ENCODE peak calls at places on chromosomes 13 and 19, in four cellular contexts. H, T, Z and Y are unnamed samples.

GRCh38 chr19:35140898-35141626 is 2.0 kb upstream of the FXYD7 start:
- DNase-seq in H (peak), T (peak), Z (peak), Y (peak)

GRCh38 chr19:15595069-15595468 is 19.9 kb upstream of the CYP4F8 start:
- DNase-seq in H (no peak), T (no peak), Z (no peak), Y (no peak)

GRCh38 chr13:27997904-27998522 is 9.5 kb upstream of the URAD start:
- DNase-seq in H (no peak), T (peak), Z (no peak), Y (peak)

GRCh38 chr19:7983286-7983950 is 22.0 kb downstream of the ELAVL1 start:
- DNase-seq in H (no peak), T (no peak), Z (no peak), Y (no peak)

GRCh38 chr19:5018224-5019015 is 49.5 kb downstream of the KDM4B start:
- DNase-seq in H (no peak), T (no peak), Z (peak), Y (no peak)

GRCh38 chr19:17553256-17553655 is 2.2 kb upstream of the COLGALT1 start:
- DNase-seq in H (peak), T (no peak), Z (peak), Y (no peak)

GRCh38 chr19:56314018-56314583 is 538 bp downstream of the ZSCAN5A start:
- DNase-seq in H (no peak), T (no peak), Z (no peak), Y (no peak)

GRCh38 chr13:30026093-30026492 is 175.7 kb upstream of the UBL3 start:
- DNase-seq in H (no peak), T (no peak), Z (peak), Y (no peak)

GRCh38 chr19:40223135-40223822 is 3.2 kb downstream of the CCNP start:
- DNase-seq in H (no peak), T (no peak), Z (no peak), Y (no peak)

GRCh38 chr19:46226438-46226973 is 3.0 kb upstream of the IGFL1 start:
- DNase-seq in H (no peak), T (no peak), Z (no peak), Y (no peak)

GRCh38 chr13:22062478-22063205 is 391.8 kb downstream of the FGF9 start:
- DNase-seq in H (no peak), T (no peak), Z (no peak), Y (no peak)

GRCh38 chr13:50800091-50800739 is 43.3 kb downstream of the DLEU7 start:
- DNase-seq in H (no peak), T (no peak), Z (no peak), Y (no peak)

GRCh38 chr13:112842343-112842856 is 126.6 kb upstream of the MCF2L start:
- DNase-seq in H (no peak), T (no peak), Z (no peak), Y (no peak)

GRCh38 chr19:35030257-35031071 is at the start of gene SCN1B:
- DNase-seq in H (peak), T (no peak), Z (no peak), Y (no peak)

GRCh38 chr19:41305923-41306322 is 4.0 kb upstream of the CCDC97 start:
- DNase-seq in H (no peak), T (no peak), Z (no peak), Y (no peak)

GRCh38 chr19:3983936-3984583 is 1.2 kb downstream of the EEF2 start:
- DNase-seq in H (no peak), T (no peak), Z (no peak), Y (no peak)

GRCh38 chr13:49296659-49297058 is 48.9 kb downstream of the CDADC1 start:
- DNase-seq in H (no peak), T (no peak), Z (no peak), Y (no peak)

GRCh38 chr13:98327326-98328314 is 150.6 kb upstream of the RNF113B start:
- DNase-seq in H (no peak), T (no peak), Z (peak), Y (no peak)

GRCh38 chr13:105762096-105762495 is 773.4 kb downstream of the EFNB2 start:
- DNase-seq in H (no peak), T (no peak), Z (no peak), Y (no peak)

GRCh38 chr13:112066624-112067004 is 335 bp upstream of the SOX1 start:
- DNase-seq in H (peak), T (no peak), Z (no peak), Y (no peak)

GRCh38 chr19:39038098-39038497 is 5.7 kb upstream of the FBXO27 start:
- DNase-seq in H (peak), T (no peak), Z (peak), Y (no peak)

GRCh38 chr19:33906578-33907335 is 110.1 kb downstream of the KCTD15 start:
- DNase-seq in H (no peak), T (no peak), Z (peak), Y (no peak)

GRCh38 chr19:49746206-49746958 is 16.7 kb downstream of the TSKS start:
- DNase-seq in H (no peak), T (no peak), Z (no peak), Y (no peak)

GRCh38 chr19:55454787-55455243 is 6.6 kb downstream of the ISOC2 start:
- DNase-seq in H (peak), T (no peak), Z (no peak), Y (no peak)

GRCh38 chr13:47114030-47114429 is 217.2 kb upstream of the HTR2A start:
- DNase-seq in H (no peak), T (no peak), Z (peak), Y (no peak)

GRCh38 chr13:72400859-72401258 is 326.6 kb downstream of the MZT1 start:
- DNase-seq in H (no peak), T (no peak), Z (no peak), Y (no peak)

GRCh38 chr13:100694722-100695644 is 20.4 kb upstream of the TMTC4 start:
- DNase-seq in H (no peak), T (no peak), Z (no peak), Y (no peak)

GRCh38 chr19:45187421-45188100 is 9.0 kb downstream of the BLOC1S3 start:
- DNase-seq in H (no peak), T (no peak), Z (no peak), Y (peak)

GRCh38 chr13:32911506-32911905 is 104.7 kb upstream of the KL start:
- DNase-seq in H (no peak), T (no peak), Z (peak), Y (peak)

GRCh38 chr13:65378943-65379519 is 1851.1 kb downstream of the PCDH9 start:
- DNase-seq in H (no peak), T (no peak), Z (no peak), Y (no peak)

GRCh38 chr13:30103161-30103858 is 204.0 kb downstream of the KATNAL1 start:
- DNase-seq in H (no peak), T (no peak), Z (no peak), Y (no peak)

GRCh38 chr19:18290250-18291018 is 9.0 kb upstream of the JUND start:
- DNase-seq in H (no peak), T (peak), Z (no peak), Y (no peak)

GRCh38 chr13:59408738-59409137 is 755.0 kb downstream of the DIAPH3 start:
- DNase-seq in H (no peak), T (no peak), Z (no peak), Y (no peak)

GRCh38 chr19:6103217-6103644 is 7.1 kb downstream of the RFX2 start:
- DNase-seq in H (no peak), T (no peak), Z (peak), Y (no peak)

GRCh38 chr13:41222259-41222852 is 28.0 kb upstream of the KBTBD7 start:
- DNase-seq in H (peak), T (peak), Z (no peak), Y (peak)

GRCh38 chr19:33022472-33023116 is 42.1 kb downstream of the RHPN2 start:
- DNase-seq in H (no peak), T (no peak), Z (no peak), Y (no peak)

GRCh38 chr13:60338754-60339153 is 58.3 kb upstream of the TDRD3 start:
- DNase-seq in H (no peak), T (no peak), Z (no peak), Y (no peak)